ENCODE peak calls at places on chromosome 11, in ten cellular contexts. One of them, this sample, is unnamed.

GRCh38 chr11:77407613-77408012 is 66.3 kb downstream of the PAK1 start:
- DNase-seq in ovary: no peak
- DNase-seq in stomach: peak; percentile 85
- DNase-seq in HepG2: peak; percentile 56
- DNase-seq in suprapubic skin: no peak
- DNase-seq in K562: no peak
- DNase-seq in transverse colon: peak; percentile 80
- DNase-seq in tibial nerve: no peak
- DNase-seq in SK-N-SH: peak; percentile 65
- DNase-seq in A549: peak; percentile 17
- DNase-seq in this sample: no peak

GRCh38 chr11:77779935-77780334 is 40.6 kb downstream of the RSF1 start:
- DNase-seq in transverse colon: no peak
- DNase-seq in suprapubic skin: no peak
- DNase-seq in ovary: no peak
- DNase-seq in tibial nerve: no peak
- DNase-seq in K562: no peak
- DNase-seq in SK-N-SH: no peak
- DNase-seq in A549: no peak
- DNase-seq in HepG2: peak; percentile 29
- DNase-seq in stomach: no peak
- DNase-seq in this sample: no peak

GRCh38 chr11:125073616-125074483 is 10.7 kb downstream of the SLC37A2 start:
- DNase-seq in A549: no peak
- DNase-seq in HepG2: no peak
- DNase-seq in suprapubic skin: no peak
- DNase-seq in stomach: no peak
- DNase-seq in transverse colon: no peak
- DNase-seq in K562: no peak
- DNase-seq in SK-N-SH: no peak
- DNase-seq in ovary: no peak
- DNase-seq in tibial nerve: no peak
- DNase-seq in this sample: no peak

GRCh38 chr11:30016588-30017363 is at the start of gene KCNA4:
- DNase-seq in K562: peak; percentile 38
- DNase-seq in suprapubic skin: no peak
- DNase-seq in HepG2: no peak
- DNase-seq in stomach: no peak
- DNase-seq in tibial nerve: no peak
- DNase-seq in ovary: no peak
- DNase-seq in A549: peak; percentile 21
- DNase-seq in SK-N-SH: peak; percentile 66
- DNase-seq in transverse colon: no peak
- DNase-seq in this sample: no peak

GRCh38 chr11:70203749-70204465 is 811 bp downstream of the FADD start:
- DNase-seq in K562: peak; percentile 69
- DNase-seq in suprapubic skin: no peak
- DNase-seq in HepG2: peak; percentile 59
- DNase-seq in stomach: peak; percentile 67
- DNase-seq in ovary: peak; percentile 62
- DNase-seq in transverse colon: peak; percentile 84
- DNase-seq in A549: peak; percentile 54
- DNase-seq in tibial nerve: peak; percentile 75
- DNase-seq in SK-N-SH: peak; percentile 50
- DNase-seq in this sample: peak; percentile 79

GRCh38 chr11:1336836-1337646 is 27.6 kb upstream of the TOLLIP start:
- DNase-seq in stomach: no peak
- DNase-seq in SK-N-SH: peak; percentile 80
- DNase-seq in A549: no peak
- DNase-seq in HepG2: no peak
- DNase-seq in ovary: peak; percentile 78
- DNase-seq in K562: no peak
- DNase-seq in suprapubic skin: peak; percentile 83
- DNase-seq in tibial nerve: peak; percentile 7
- DNase-seq in transverse colon: peak; percentile 41
- DNase-seq in this sample: peak; percentile 84

GRCh38 chr11:3091846-3092602 is 34.8 kb upstream of the CARS1 start:
- DNase-seq in SK-N-SH: peak; percentile 93
- DNase-seq in K562: peak; percentile 94
- DNase-seq in stomach: peak; percentile 74
- DNase-seq in tibial nerve: peak; percentile 61
- DNase-seq in HepG2: peak; percentile 56
- DNase-seq in ovary: peak; percentile 72
- DNase-seq in A549: peak; percentile 89
- DNase-seq in transverse colon: peak; percentile 80
- DNase-seq in suprapubic skin: peak; percentile 82
- DNase-seq in this sample: peak; percentile 81

GRCh38 chr11:7592706-7593105 is 78.9 kb downstream of the PPFIBP2 start:
- DNase-seq in suprapubic skin: no peak
- DNase-seq in ovary: no peak
- DNase-seq in A549: no peak
- DNase-seq in K562: no peak
- DNase-seq in transverse colon: no peak
- DNase-seq in SK-N-SH: no peak
- DNase-seq in stomach: peak; percentile 60
- DNase-seq in tibial nerve: peak; percentile 33
- DNase-seq in HepG2: no peak
- DNase-seq in this sample: no peak

GRCh38 chr11:69873166-69874077 is 54.2 kb upstream of the FGF3 start:
- DNase-seq in A549: no peak
- DNase-seq in stomach: peak; percentile 19
- DNase-seq in HepG2: no peak
- DNase-seq in SK-N-SH: no peak
- DNase-seq in suprapubic skin: peak; percentile 65
- DNase-seq in tibial nerve: no peak
- DNase-seq in ovary: no peak
- DNase-seq in transverse colon: no peak
- DNase-seq in K562: no peak
- DNase-seq in this sample: peak; percentile 21

GRCh38 chr11:69454018-69454417 is 27.4 kb upstream of the LINC01488 start:
- DNase-seq in stomach: no peak
- DNase-seq in tibial nerve: no peak
- DNase-seq in SK-N-SH: no peak
- DNase-seq in transverse colon: peak; percentile 18
- DNase-seq in HepG2: peak; percentile 37
- DNase-seq in suprapubic skin: no peak
- DNase-seq in A549: no peak
- DNase-seq in K562: no peak
- DNase-seq in ovary: no peak
- DNase-seq in this sample: no peak

GRCh38 chr11:19675397-19675796 is 37.2 kb upstream of the NAV2 start:
- DNase-seq in A549: no peak
- DNase-seq in stomach: no peak
- DNase-seq in suprapubic skin: no peak
- DNase-seq in ovary: no peak
- DNase-seq in transverse colon: no peak
- DNase-seq in tibial nerve: no peak
- DNase-seq in HepG2: no peak
- DNase-seq in SK-N-SH: no peak
- DNase-seq in K562: no peak
- DNase-seq in this sample: no peak

GRCh38 chr11:9808943-9809342 is 145.1 kb downstream of the SWAP70 start:
- DNase-seq in transverse colon: no peak
- DNase-seq in suprapubic skin: no peak
- DNase-seq in ovary: no peak
- DNase-seq in A549: no peak
- DNase-seq in HepG2: peak; percentile 28
- DNase-seq in K562: no peak
- DNase-seq in tibial nerve: no peak
- DNase-seq in SK-N-SH: no peak
- DNase-seq in stomach: no peak
- DNase-seq in this sample: no peak

GRCh38 chr11:33893711-33894401 is 2.0 kb upstream of the LMO2 start:
- DNase-seq in ovary: no peak
- DNase-seq in suprapubic skin: no peak
- DNase-seq in stomach: no peak
- DNase-seq in HepG2: no peak
- DNase-seq in K562: no peak
- DNase-seq in A549: no peak
- DNase-seq in transverse colon: no peak
- DNase-seq in SK-N-SH: no peak
- DNase-seq in tibial nerve: no peak
- DNase-seq in this sample: no peak

GRCh38 chr11:109000531-109000930 is 335.7 kb downstream of the DDX10 start:
- DNase-seq in suprapubic skin: no peak
- DNase-seq in SK-N-SH: no peak
- DNase-seq in K562: no peak
- DNase-seq in tibial nerve: no peak
- DNase-seq in HepG2: no peak
- DNase-seq in transverse colon: no peak
- DNase-seq in A549: no peak
- DNase-seq in ovary: no peak
- DNase-seq in stomach: no peak
- DNase-seq in this sample: no peak
- TF ChIP-seq EP300 in suprapubic skin: no peak
- TF ChIP-seq EP300 in SK-N-SH: no peak
- TF ChIP-seq EP300 in K562: no peak
- TF ChIP-seq EP300 in tibial nerve: no peak
- TF ChIP-seq EP300 in HepG2: no peak
- TF ChIP-seq EP300 in transverse colon: no peak
- TF ChIP-seq EP300 in A549: no peak
- TF ChIP-seq EP300 in ovary: no peak
- TF ChIP-seq EP300 in stomach: no peak
- TF ChIP-seq EP300 in this sample: no peak

DNA sequence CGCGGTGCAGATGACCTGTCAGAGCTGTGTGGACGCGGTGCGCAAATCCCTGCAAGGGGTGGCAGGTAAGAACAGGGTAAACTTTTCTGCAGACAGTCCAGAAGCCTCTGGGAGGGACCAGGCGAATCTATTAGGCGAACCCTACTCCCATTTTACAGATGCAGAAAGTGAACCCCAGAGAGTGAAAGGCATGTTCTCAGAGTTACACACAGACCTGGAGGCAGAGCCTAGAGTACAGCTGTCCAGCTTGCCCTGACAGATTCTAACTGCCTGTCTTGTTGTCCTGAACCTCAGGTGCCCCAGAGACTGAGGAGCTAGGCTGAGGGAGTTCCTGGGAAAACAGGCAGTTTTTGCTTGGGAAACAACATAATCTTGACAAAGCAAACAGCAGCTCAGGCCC is 665 bp downstream of the CCS start:
- DNase-seq in tibial nerve: no peak
- DNase-seq in K562: no peak
- DNase-seq in A549: no peak
- DNase-seq in SK-N-SH: no peak
- DNase-seq in transverse colon: no peak
- DNase-seq in HepG2: no peak
- DNase-seq in suprapubic skin: no peak
- DNase-seq in stomach: no peak
- DNase-seq in ovary: no peak
- DNase-seq in this sample: no peak
- H3K27ac ChIP-seq in tibial nerve: peak overlapping the region; percentile 86
- H3K27ac ChIP-seq in K562: peak overlapping the region; percentile 75
- H3K27ac ChIP-seq in A549: peak overlapping the region; percentile 91
- H3K27ac ChIP-seq in SK-N-SH: no peak overlapping the region
- H3K27ac ChIP-seq in transverse colon: peak overlapping the region; percentile 89
- H3K27ac ChIP-seq in HepG2: peak overlapping the region; percentile 78
- H3K27ac ChIP-seq in suprapubic skin: no peak overlapping the region
- H3K27ac ChIP-seq in stomach: peak overlapping the region; percentile 91
- H3K27ac ChIP-seq in ovary: peak overlapping the region; percentile 82
- H3K27ac ChIP-seq in this sample: peak overlapping the region; percentile 87

GRCh38 chr11:118200901-118201680 is 23.7 kb downstream of the JAML start:
- DNase-seq in HepG2: no peak
- DNase-seq in suprapubic skin: no peak
- DNase-seq in SK-N-SH: no peak
- DNase-seq in transverse colon: no peak
- DNase-seq in tibial nerve: no peak
- DNase-seq in stomach: no peak
- DNase-seq in ovary: no peak
- DNase-seq in A549: no peak
- DNase-seq in K562: no peak
- DNase-seq in this sample: no peak

GRCh38 chr11:118199135-118199534 is 22.7 kb upstream of the SCN2B start:
- DNase-seq in A549: no peak
- DNase-seq in suprapubic skin: no peak
- DNase-seq in tibial nerve: no peak
- DNase-seq in HepG2: no peak
- DNase-seq in K562: no peak
- DNase-seq in stomach: no peak
- DNase-seq in SK-N-SH: no peak
- DNase-seq in ovary: no peak
- DNase-seq in transverse colon: no peak
- DNase-seq in this sample: no peak

GRCh38 chr11:118200497-118200896 is 24.1 kb upstream of the SCN2B start:
- DNase-seq in A549: no peak
- DNase-seq in suprapubic skin: no peak
- DNase-seq in ovary: no peak
- DNase-seq in HepG2: no peak
- DNase-seq in transverse colon: no peak
- DNase-seq in stomach: no peak
- DNase-seq in K562: no peak
- DNase-seq in tibial nerve: no peak
- DNase-seq in SK-N-SH: no peak
- DNase-seq in this sample: no peak

GRCh38 chr11:118194835-118195627 is 18.6 kb upstream of the SCN2B start:
- DNase-seq in ovary: peak; percentile 43
- DNase-seq in K562: no peak
- DNase-seq in suprapubic skin: peak; percentile 87
- DNase-seq in SK-N-SH: no peak
- DNase-seq in A549: peak; percentile 62
- DNase-seq in HepG2: peak; percentile 98
- DNase-seq in tibial nerve: peak; percentile 86
- DNase-seq in transverse colon: peak; percentile 84
- DNase-seq in stomach: peak; percentile 94
- DNase-seq in this sample: peak; percentile 95

GRCh38 chr11:118198370-118198769 is 21.9 kb upstream of the SCN2B start:
- DNase-seq in suprapubic skin: peak; percentile 86
- DNase-seq in HepG2: peak; percentile 68
- DNase-seq in K562: peak; percentile 79
- DNase-seq in SK-N-SH: peak; percentile 77
- DNase-seq in ovary: peak; percentile 73
- DNase-seq in transverse colon: peak; percentile 86
- DNase-seq in tibial nerve: peak; percentile 75
- DNase-seq in stomach: peak; percentile 83
- DNase-seq in A549: peak; percentile 58
- DNase-seq in this sample: peak; percentile 87
- TF ChIP-seq CTCF in suprapubic skin: peak; percentile 88
- TF ChIP-seq CTCF in HepG2: peak; percentile 94
- TF ChIP-seq CTCF in K562: peak; percentile 86
- TF ChIP-seq CTCF in SK-N-SH: peak; percentile 92
- TF ChIP-seq CTCF in ovary: peak; percentile 28
- TF ChIP-seq CTCF in transverse colon: peak; percentile 89
- TF ChIP-seq CTCF in tibial nerve: peak; percentile 77
- TF ChIP-seq CTCF in stomach: peak; percentile 77
- TF ChIP-seq CTCF in A549: peak; percentile 70
- TF ChIP-seq CTCF in this sample: peak; percentile 77

GRCh38 chr11:13775471-13775870 is 107.0 kb downstream of the FAR1 start:
- DNase-seq in suprapubic skin: no peak
- DNase-seq in A549: no peak
- DNase-seq in ovary: no peak
- DNase-seq in tibial nerve: no peak
- DNase-seq in K562: no peak
- DNase-seq in SK-N-SH: no peak
- DNase-seq in transverse colon: peak; percentile 57
- DNase-seq in HepG2: no peak
- DNase-seq in stomach: no peak
- DNase-seq in this sample: no peak
- TF ChIP-seq EP300 in suprapubic skin: no peak
- TF ChIP-seq EP300 in A549: no peak
- TF ChIP-seq EP300 in ovary: no peak
- TF ChIP-seq EP300 in tibial nerve: no peak
- TF ChIP-seq EP300 in K562: no peak
- TF ChIP-seq EP300 in SK-N-SH: no peak
- TF ChIP-seq EP300 in transverse colon: no peak
- TF ChIP-seq EP300 in HepG2: no peak
- TF ChIP-seq EP300 in stomach: no peak
- TF ChIP-seq EP300 in this sample: no peak